ENCODE peak calls at places on chromosomes 12 and 14, in five cellular contexts. K, F, X, M and C are unnamed samples.

GRCh38 chr12:14937014-14937413 is 1.3 kb downstream of the ERP27 start:
- DNase-seq in K (no peak), F (no peak), X (no peak), M (no peak), C (no peak)

GRCh38 chr12:132801741-132802140 is 26.9 kb downstream of the GOLGA3 start:
- DNase-seq in K (no peak), F (no peak), X (no peak), M (no peak), C (no peak)

GRCh38 chr12:72133497-72134055 is 138.6 kb upstream of the TRHDE start:
- DNase-seq in K (no peak), F (no peak), X (no peak), M (no peak), C (no peak)

GRCh38 chr14:76938092-76938500 is 90.4 kb downstream of the IRF2BPL start:
- DNase-seq in K (no peak), F (no peak), X (no peak), M (no peak), C (no peak)

GRCh38 chr14:30193791-30194407 is 266.3 kb upstream of the PRKD1 start:
- DNase-seq in K (no peak), F (no peak), X (peak; percentile 87), M (peak; percentile 94), C (peak; percentile 95)

GRCh38 chr14:93033983-93034670 is 81.6 kb downstream of the ITPK1 start:
- DNase-seq in K (no peak), F (peak; percentile 42), X (no peak), M (no peak), C (no peak)

GRCh38 chr14:77043984-77044485 is 15.5 kb upstream of the IRF2BPL start:
- DNase-seq in K (no peak), F (no peak), X (no peak), M (peak; percentile 46), C (no peak)

GRCh38 chr12:20220339-20220738 is 148.0 kb upstream of the PDE3A start:
- DNase-seq in K (no peak), F (no peak), X (no peak), M (peak; percentile 50), C (peak; percentile 36)